ENCODE peak calls at places on chromosomes 16 and 17, in six cellular contexts. E is cardiac fibroblast; N is GM20000; P is SK-N-SH; T is Caco-2; I is CD4-positive, alpha-beta T cell. Y is an unnamed sample.

GRCh38 chr16:3188925-3189825 is 1.2 kb downstream of the OR1F1 start:
- DNase-seq in E (peak; percentile 49), N (peak; percentile 71), P (peak; percentile 76), T (no peak), I (no peak), Y (peak; percentile 72)

GRCh38 chr16:53865492-53865863 is 161.5 kb downstream of the FTO start:
- DNase-seq in E (peak; percentile 58), N (peak; percentile 22), P (no peak), T (no peak), I (no peak), Y (peak; percentile 36)

GRCh38 chr16:31201511-31202401 is 804 bp downstream of the PYCARD start:
- DNase-seq in E (no peak), N (peak; percentile 84), P (peak; percentile 50), T (no peak), I (peak; percentile 30), Y (no peak)

GRCh38 chr17:64413505-64413904 is 22.8 kb upstream of the PECAM1 start:
- DNase-seq in E (no peak), N (peak; percentile 51), P (no peak), T (no peak), I (no peak), Y (no peak)

GRCh38 chr17:15285466-15285865 is 20.3 kb upstream of the PMP22 start:
- DNase-seq in E (no peak), N (no peak), P (no peak), T (no peak), I (no peak), Y (no peak)

GRCh38 chr16:24826096-24826690 is 19.6 kb upstream of the SLC5A11 start:
- DNase-seq in E (no peak), N (no peak), P (no peak), T (no peak), I (no peak), Y (no peak)

GRCh38 chr17:40024901-40025300 is 9.7 kb downstream of the CSF3 start:
- DNase-seq in E (no peak), N (no peak), P (no peak), T (no peak), I (no peak), Y (peak; percentile 68)

GRCh38 chr17:9002610-9003354 is 18.5 kb upstream of the NTN1 start:
- DNase-seq in E (no peak), N (peak; percentile 77), P (peak; percentile 43), T (no peak), I (no peak), Y (no peak)

GRCh38 chr17:17768415-17769088 is 68.2 kb downstream of the SREBF1 start:
- DNase-seq in E (no peak), N (no peak), P (peak; percentile 69), T (no peak), I (no peak), Y (no peak)

GRCh38 chr16:27737513-27737912 is 187.6 kb downstream of the KATNIP start:
- DNase-seq in E (no peak), N (no peak), P (no peak), T (no peak), I (no peak), Y (no peak)

GRCh38 chr16:8572063-8572918 is 18.0 kb downstream of the TMEM114 start:
- DNase-seq in E (no peak), N (no peak), P (no peak), T (no peak), I (no peak), Y (no peak)

GRCh38 chr17:82449136-82449882 is 1.2 kb downstream of the CYBC1 start:
- DNase-seq in E (no peak), N (peak; percentile 84), P (peak; percentile 52), T (no peak), I (peak; percentile 78), Y (no peak)

GRCh38 chr16:57475711-57476339 is 10.5 kb downstream of the DOK4 start:
- DNase-seq in E (peak; percentile 63), N (peak; percentile 85), P (peak; percentile 83), T (peak; percentile 69), I (peak; percentile 70), Y (no peak)

GRCh38 chr17:82126479-82127314 is 28.7 kb upstream of the FASN start:
- DNase-seq in E (no peak), N (no peak), P (peak; percentile 26), T (no peak), I (peak; percentile 96), Y (no peak)

GRCh38 chr17:12983986-12984932 is 33.6 kb downstream of the ELAC2 start:
- DNase-seq in E (peak; percentile 87), N (no peak), P (no peak), T (no peak), I (no peak), Y (peak; percentile 63)

GRCh38 chr17:16534236-16534635 is 34.8 kb downstream of the ZNF287 start:
- DNase-seq in E (no peak), N (no peak), P (no peak), T (no peak), I (no peak), Y (no peak)

GRCh38 chr16:31273676-31274075 is 13.9 kb downstream of the ITGAM start:
- DNase-seq in E (no peak), N (no peak), P (no peak), T (no peak), I (no peak), Y (no peak)

GRCh38 chr16:11914210-11914758 is 1.5 kb downstream of the GSPT1 start:
- DNase-seq in E (no peak), N (no peak), P (no peak), T (no peak), I (peak; percentile 40), Y (no peak)

GRCh38 chr17:82228842-82229685 is at the start of gene SLC16A3:
- DNase-seq in E (peak; percentile 88), N (peak; percentile 99), P (peak; percentile 94), T (peak; percentile 75), I (peak; percentile 47), Y (peak; percentile 63)

GRCh38 chr17:45873728-45874127 is 20.6 kb upstream of the MAPT start:
- DNase-seq in E (no peak), N (no peak), P (peak; percentile 63), T (no peak), I (no peak), Y (no peak)

GRCh38 chr17:57861000-57861736 is 11.3 kb upstream of the MRPS23 start:
- DNase-seq in E (no peak), N (no peak), P (peak; percentile 70), T (peak; percentile 79), I (no peak), Y (no peak)

GRCh38 chr17:66348605-66349165 is 46.3 kb downstream of the PRKCA start:
- DNase-seq in E (peak; percentile 78), N (no peak), P (peak; percentile 48), T (peak; percentile 63), I (no peak), Y (peak; percentile 70)

DNA sequence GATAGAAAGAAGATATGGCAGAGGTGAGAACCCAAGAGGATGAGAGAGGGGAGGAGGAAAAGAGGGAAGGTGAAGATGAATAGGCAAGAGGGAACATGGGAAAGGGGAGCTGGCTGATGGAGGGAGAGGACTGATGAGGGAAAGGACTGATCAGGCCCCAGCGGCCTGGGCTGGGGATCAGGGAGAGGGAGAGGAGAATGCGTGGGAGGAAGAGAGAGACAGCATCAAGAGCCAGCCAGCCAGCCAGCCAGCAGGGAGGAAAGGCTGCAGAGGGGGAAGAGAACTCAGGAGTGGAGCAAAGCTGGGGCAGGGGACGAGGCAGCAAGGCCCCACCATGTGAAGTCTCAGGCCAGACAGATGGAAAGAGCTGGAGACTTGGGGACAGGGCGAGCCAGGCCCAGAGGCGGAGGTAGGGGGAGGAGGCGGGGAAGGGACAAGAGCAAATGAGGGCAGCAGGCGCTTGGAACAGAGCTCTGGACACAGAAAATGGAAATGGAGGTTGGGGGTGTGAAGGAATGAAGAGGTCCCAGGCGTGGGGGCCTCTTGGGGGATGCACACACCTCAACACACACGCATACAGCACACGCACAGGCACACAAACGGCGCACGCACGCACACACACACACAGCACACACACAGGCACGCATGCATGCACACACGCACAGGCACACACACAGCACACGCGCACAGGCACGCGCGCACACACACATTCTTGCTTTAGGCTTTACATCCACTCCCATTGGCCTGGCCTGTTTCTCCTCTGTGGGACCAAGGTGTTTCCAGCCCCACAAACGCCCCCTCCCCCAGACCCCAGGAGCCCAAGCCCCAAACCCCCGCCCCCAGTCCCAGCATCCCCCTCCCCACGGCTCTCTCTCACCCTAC is 12.3 kb downstream of the DLG4 start:
- DNase-seq in E (peak; percentile 72), N (no peak), P (no peak), T (no peak), I (no peak), Y (no peak)
- TF ChIP-seq CTCF in E (no peak), N (no peak), P (no peak), T (no peak), I (no peak), Y (no peak)

GRCh38 chr17:78137392-78138203 is 7.0 kb downstream of the TMC8 start:
- DNase-seq in E (no peak), N (peak; percentile 37), P (peak; percentile 60), T (no peak), I (no peak), Y (no peak)
- TF ChIP-seq CTCF in E (peak; percentile 56), N (peak; percentile 47), P (peak; percentile 57), T (peak; percentile 62), I (peak; percentile 67), Y (peak; percentile 67)

DNA sequence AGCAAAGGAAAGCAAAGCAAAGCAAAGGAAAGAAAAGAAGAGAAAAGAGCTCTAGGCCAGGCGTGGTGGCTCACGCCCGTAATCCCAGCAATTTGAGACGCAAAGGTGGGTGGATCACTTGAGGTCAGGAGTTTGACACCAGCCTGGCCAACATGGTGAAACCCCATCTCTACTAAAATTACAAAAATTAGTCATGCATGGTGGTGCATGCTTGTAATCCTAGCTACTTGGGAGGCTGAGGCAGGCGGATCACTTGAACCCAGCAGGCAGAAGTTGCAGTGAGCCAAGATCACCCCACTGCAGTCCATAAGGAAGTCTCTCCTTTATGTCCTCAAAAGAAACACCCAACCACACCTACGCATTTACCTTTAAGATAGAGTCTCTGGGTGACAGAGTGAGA is 70.1 kb downstream of the ADAMTS18 start:
- DNase-seq in E (no peak), N (no peak), P (no peak), T (no peak), I (no peak), Y (no peak)
- TF ChIP-seq CTCF in E (no peak), N (no peak), P (no peak), T (no peak), I (no peak), Y (no peak)

GRCh38 chr17:63395075-63395815 is 50.9 kb downstream of the CYB561 start:
- DNase-seq in E (peak; percentile 79), N (no peak), P (no peak), T (no peak), I (no peak), Y (peak; percentile 85)

GRCh38 chr17:63402808-63403207 is 43.3 kb downstream of the CYB561 start:
- DNase-seq in E (peak; percentile 71), N (no peak), P (no peak), T (no peak), I (no peak), Y (no peak)

GRCh38 chr17:63398680-63399079 is 47.4 kb downstream of the CYB561 start:
- DNase-seq in E (no peak), N (no peak), P (no peak), T (no peak), I (no peak), Y (no peak)

GRCh38 chr17:63399316-63399715 is 46.8 kb downstream of the CYB561 start:
- DNase-seq in E (peak; percentile 73), N (no peak), P (peak; percentile 50), T (no peak), I (no peak), Y (peak; percentile 33)

DNA sequence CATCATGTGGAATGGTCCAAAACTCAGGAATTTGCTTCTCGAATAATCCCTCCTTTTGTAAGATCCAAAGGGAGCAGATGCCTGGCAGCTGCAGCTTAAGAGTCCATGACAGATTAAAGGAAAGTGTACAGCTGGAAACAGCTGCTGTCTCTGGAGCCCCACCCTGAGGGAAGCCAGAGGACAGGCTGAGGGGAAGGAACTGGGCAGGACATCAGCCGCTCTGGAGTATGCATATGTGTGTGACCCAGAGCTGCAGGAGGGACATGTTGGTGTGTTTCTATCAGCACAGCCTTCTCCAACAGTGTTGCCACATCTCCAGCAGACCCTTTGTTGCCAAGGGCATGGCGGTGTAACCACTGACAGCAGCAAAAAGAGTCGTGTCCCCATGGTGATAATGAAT is 46.2 kb downstream of the CYB561 start:
- DNase-seq in E (peak; percentile 77), N (no peak), P (peak; percentile 54), T (no peak), I (no peak), Y (peak; percentile 25)
- TF ChIP-seq CTCF in E (no peak), N (no peak), P (no peak), T (no peak), I (no peak), Y (no peak)